ENCODE peak calls at places on chromosomes 5 and 9, in five cellular contexts. One of them, this sample, is unnamed.

GRCh38 chr5:116084231-116084630 is 594 bp upstream of the COMMD10 start:
- DNase-seq in cardiac muscle cell: peak
- DNase-seq in effector memory CD8-positive, alpha-beta T cell: peak
- DNase-seq in choroid plexus epithelial cell: peak
- DNase-seq in T47D: peak
- DNase-seq in this sample: no peak

GRCh38 chr9:109192732-109193361 is 25.8 kb upstream of the FRRS1L start:
- DNase-seq in cardiac muscle cell: peak
- DNase-seq in effector memory CD8-positive, alpha-beta T cell: no peak
- DNase-seq in choroid plexus epithelial cell: peak
- DNase-seq in T47D: peak
- DNase-seq in this sample: no peak

GRCh38 chr5:96285823-96286222 is 147.2 kb downstream of the PCSK1 start:
- DNase-seq in cardiac muscle cell: no peak
- DNase-seq in effector memory CD8-positive, alpha-beta T cell: no peak
- DNase-seq in choroid plexus epithelial cell: no peak
- DNase-seq in T47D: no peak
- DNase-seq in this sample: no peak

GRCh38 chr5:165272471-165272870 is 1767.1 kb downstream of the MAT2B start:
- DNase-seq in cardiac muscle cell: no peak
- DNase-seq in effector memory CD8-positive, alpha-beta T cell: no peak
- DNase-seq in choroid plexus epithelial cell: no peak
- DNase-seq in T47D: no peak
- DNase-seq in this sample: no peak

GRCh38 chr5:95533761-95534160 is 21.0 kb downstream of the SKIC3 start:
- DNase-seq in cardiac muscle cell: no peak
- DNase-seq in effector memory CD8-positive, alpha-beta T cell: no peak
- DNase-seq in choroid plexus epithelial cell: peak
- DNase-seq in T47D: no peak
- DNase-seq in this sample: no peak

GRCh38 chr5:79932510-79933504 is 58.3 kb downstream of the MTX3 start:
- DNase-seq in cardiac muscle cell: no peak
- DNase-seq in effector memory CD8-positive, alpha-beta T cell: no peak
- DNase-seq in choroid plexus epithelial cell: no peak
- DNase-seq in T47D: no peak
- DNase-seq in this sample: no peak

GRCh38 chr5:175059687-175060194 is 335.4 kb downstream of the MSX2 start:
- DNase-seq in cardiac muscle cell: peak
- DNase-seq in effector memory CD8-positive, alpha-beta T cell: no peak
- DNase-seq in choroid plexus epithelial cell: peak
- DNase-seq in T47D: peak
- DNase-seq in this sample: peak

GRCh38 chr9:77943053-77943452 is 88.6 kb downstream of the GNAQ start:
- DNase-seq in cardiac muscle cell: no peak
- DNase-seq in effector memory CD8-positive, alpha-beta T cell: no peak
- DNase-seq in choroid plexus epithelial cell: no peak
- DNase-seq in T47D: no peak
- DNase-seq in this sample: no peak

GRCh38 chr9:89363921-89364663 is 45.8 kb downstream of the SECISBP2 start:
- DNase-seq in cardiac muscle cell: no peak
- DNase-seq in effector memory CD8-positive, alpha-beta T cell: no peak
- DNase-seq in choroid plexus epithelial cell: no peak
- DNase-seq in T47D: no peak
- DNase-seq in this sample: no peak

GRCh38 chr5:180494510-180495181 is 467 bp downstream of the CNOT6 start:
- DNase-seq in cardiac muscle cell: peak
- DNase-seq in effector memory CD8-positive, alpha-beta T cell: no peak
- DNase-seq in choroid plexus epithelial cell: peak
- DNase-seq in T47D: peak
- DNase-seq in this sample: no peak

GRCh38 chr5:135568241-135568640 is 10.6 kb downstream of the CXCL14 start:
- DNase-seq in cardiac muscle cell: no peak
- DNase-seq in effector memory CD8-positive, alpha-beta T cell: no peak
- DNase-seq in choroid plexus epithelial cell: no peak
- DNase-seq in T47D: no peak
- DNase-seq in this sample: no peak

GRCh38 chr9:131854334-131854733 is 114.5 kb upstream of the RAPGEF1 start:
- DNase-seq in cardiac muscle cell: no peak
- DNase-seq in effector memory CD8-positive, alpha-beta T cell: no peak
- DNase-seq in choroid plexus epithelial cell: peak
- DNase-seq in T47D: no peak
- DNase-seq in this sample: no peak

GRCh38 chr5:15286659-15287058 is 213.3 kb upstream of the FBXL7 start:
- DNase-seq in cardiac muscle cell: peak
- DNase-seq in effector memory CD8-positive, alpha-beta T cell: no peak
- DNase-seq in choroid plexus epithelial cell: peak
- DNase-seq in T47D: peak
- DNase-seq in this sample: no peak

GRCh38 chr5:6490693-6491092 is 42.0 kb downstream of the UBE2QL1 start:
- DNase-seq in cardiac muscle cell: no peak
- DNase-seq in effector memory CD8-positive, alpha-beta T cell: no peak
- DNase-seq in choroid plexus epithelial cell: no peak
- DNase-seq in T47D: no peak
- DNase-seq in this sample: no peak

GRCh38 chr9:79257671-79258410 is 313.9 kb upstream of the TLE4 start:
- DNase-seq in cardiac muscle cell: no peak
- DNase-seq in effector memory CD8-positive, alpha-beta T cell: no peak
- DNase-seq in choroid plexus epithelial cell: no peak
- DNase-seq in T47D: no peak
- DNase-seq in this sample: no peak

GRCh38 chr9:127706836-127707241 is at the start of gene CFAP157:
- DNase-seq in cardiac muscle cell: peak
- DNase-seq in effector memory CD8-positive, alpha-beta T cell: no peak
- DNase-seq in choroid plexus epithelial cell: no peak
- DNase-seq in T47D: peak
- DNase-seq in this sample: no peak

GRCh38 chr5:64144429-64145215 is 21.0 kb upstream of the RNF180 start:
- DNase-seq in cardiac muscle cell: no peak
- DNase-seq in effector memory CD8-positive, alpha-beta T cell: no peak
- DNase-seq in choroid plexus epithelial cell: peak
- DNase-seq in T47D: no peak
- DNase-seq in this sample: peak

GRCh38 chr5:36882250-36882649 is 5.7 kb downstream of the NIPBL start:
- DNase-seq in cardiac muscle cell: no peak
- DNase-seq in effector memory CD8-positive, alpha-beta T cell: no peak
- DNase-seq in choroid plexus epithelial cell: no peak
- DNase-seq in T47D: no peak
- DNase-seq in this sample: no peak

GRCh38 chr5:158390556-158390955 is 531.6 kb upstream of the CLINT1 start:
- DNase-seq in cardiac muscle cell: no peak
- DNase-seq in effector memory CD8-positive, alpha-beta T cell: no peak
- DNase-seq in choroid plexus epithelial cell: peak
- DNase-seq in T47D: no peak
- DNase-seq in this sample: peak

GRCh38 chr9:124001445-124001799 is 10.1 kb upstream of the LHX2 start:
- DNase-seq in cardiac muscle cell: no peak
- DNase-seq in effector memory CD8-positive, alpha-beta T cell: no peak
- DNase-seq in choroid plexus epithelial cell: no peak
- DNase-seq in T47D: no peak
- DNase-seq in this sample: no peak